ENCODE peak calls at places on chromosomes 11 and 22, in six cellular contexts. One of them, this sample, is unnamed. For H3K36me3, the result is how much of the 10 kb centered on the place peaks cover.

GRCh38 chr22:19641983-19642451 is 72.3 kb upstream of the SEPTIN5 start:
- DNase-seq in PC-3: no peak
- DNase-seq in DND-41: no peak
- DNase-seq in lung: no peak
- DNase-seq in heart right ventricle: no peak
- DNase-seq in esophagus squamous epithelium: no peak
- DNase-seq in this sample: no peak

GRCh38 chr22:27228771-27229170 is 571.4 kb downstream of the MIAT start:
- DNase-seq in PC-3: no peak
- DNase-seq in DND-41: no peak
- DNase-seq in lung: no peak
- DNase-seq in heart right ventricle: no peak
- DNase-seq in esophagus squamous epithelium: no peak
- DNase-seq in this sample: no peak

GRCh38 chr11:60899021-60899936 is 7.1 kb downstream of the PRPF19 start:
- DNase-seq in PC-3: peak
- DNase-seq in DND-41: peak
- DNase-seq in lung: no peak
- DNase-seq in heart right ventricle: no peak
- DNase-seq in esophagus squamous epithelium: no peak
- DNase-seq in this sample: no peak

GRCh38 chr11:128903248-128904041 is 12.3 kb downstream of the KCNJ5 start:
- DNase-seq in PC-3: no peak
- DNase-seq in DND-41: no peak
- DNase-seq in lung: no peak
- DNase-seq in heart right ventricle: no peak
- DNase-seq in esophagus squamous epithelium: no peak
- DNase-seq in this sample: peak

GRCh38 chr11:46918087-46918751 is at the start of gene LRP4:
- DNase-seq in PC-3: no peak
- DNase-seq in DND-41: peak
- DNase-seq in lung: no peak
- DNase-seq in heart right ventricle: peak
- DNase-seq in esophagus squamous epithelium: no peak
- DNase-seq in this sample: peak

GRCh38 chr11:28616566-28616965 is 508.4 kb downstream of the METTL15 start:
- DNase-seq in PC-3: no peak
- DNase-seq in DND-41: no peak
- DNase-seq in lung: no peak
- DNase-seq in heart right ventricle: no peak
- DNase-seq in esophagus squamous epithelium: no peak
- DNase-seq in this sample: no peak

GRCh38 chr22:23255506-23255905 is 75.2 kb downstream of the BCR start:
- DNase-seq in PC-3: no peak
- DNase-seq in DND-41: no peak
- DNase-seq in lung: no peak
- DNase-seq in heart right ventricle: no peak
- DNase-seq in esophagus squamous epithelium: no peak
- DNase-seq in this sample: no peak

GRCh38 chr22:31637938-31638618 is 23.9 kb downstream of the PISD start:
- DNase-seq in PC-3: no peak
- DNase-seq in DND-41: no peak
- DNase-seq in lung: peak
- DNase-seq in heart right ventricle: no peak
- DNase-seq in esophagus squamous epithelium: no peak
- DNase-seq in this sample: no peak

GRCh38 chr11:15326535-15326934 is 211.8 kb downstream of the INSC start:
- DNase-seq in PC-3: no peak
- DNase-seq in DND-41: no peak
- DNase-seq in lung: no peak
- DNase-seq in heart right ventricle: no peak
- DNase-seq in esophagus squamous epithelium: no peak
- DNase-seq in this sample: no peak

GRCh38 chr11:66891849-66892660 is 35.2 kb downstream of the LRFN4 start:
- DNase-seq in PC-3: peak
- DNase-seq in DND-41: no peak
- DNase-seq in lung: no peak
- DNase-seq in heart right ventricle: no peak
- DNase-seq in esophagus squamous epithelium: no peak
- DNase-seq in this sample: peak

GRCh38 chr11:6240691-6241285 is 1.9 kb downstream of the CNGA4 start:
- DNase-seq in PC-3: no peak
- DNase-seq in DND-41: no peak
- DNase-seq in lung: no peak
- DNase-seq in heart right ventricle: no peak
- DNase-seq in esophagus squamous epithelium: no peak
- DNase-seq in this sample: no peak

GRCh38 chr11:70556884-70557741 is 158.8 kb downstream of the CTTN start:
- DNase-seq in PC-3: peak
- DNase-seq in DND-41: no peak
- DNase-seq in lung: no peak
- DNase-seq in heart right ventricle: no peak
- DNase-seq in esophagus squamous epithelium: no peak
- DNase-seq in this sample: peak

GRCh38 chr11:131898872-131899400 is 528.5 kb downstream of the NTM start:
- DNase-seq in PC-3: no peak
- DNase-seq in DND-41: no peak
- DNase-seq in lung: no peak
- DNase-seq in heart right ventricle: no peak
- DNase-seq in esophagus squamous epithelium: no peak
- DNase-seq in this sample: no peak

GRCh38 chr11:119614227-119615002 is 114.6 kb downstream of the NECTIN1 start:
- DNase-seq in PC-3: no peak
- DNase-seq in DND-41: no peak
- DNase-seq in lung: no peak
- DNase-seq in heart right ventricle: no peak
- DNase-seq in esophagus squamous epithelium: no peak
- DNase-seq in this sample: no peak

GRCh38 chr11:73175551-73176144 is 33.5 kb upstream of the FCHSD2 start:
- DNase-seq in PC-3: no peak
- DNase-seq in DND-41: no peak
- DNase-seq in lung: no peak
- DNase-seq in heart right ventricle: no peak
- DNase-seq in esophagus squamous epithelium: no peak
- DNase-seq in this sample: no peak

GRCh38 chr11:117993988-117994741 is 8.0 kb downstream of the IL10RA start:
- DNase-seq in PC-3: no peak
- DNase-seq in DND-41: no peak
- DNase-seq in lung: no peak
- DNase-seq in heart right ventricle: no peak
- DNase-seq in esophagus squamous epithelium: no peak
- DNase-seq in this sample: no peak

GRCh38 chr11:62501432-62501891 is 45.1 kb downstream of the AHNAK start:
- DNase-seq in PC-3: no peak
- DNase-seq in DND-41: no peak
- DNase-seq in lung: no peak
- DNase-seq in heart right ventricle: peak
- DNase-seq in esophagus squamous epithelium: no peak
- DNase-seq in this sample: no peak

GRCh38 chr11:61899146-61899841 is 7.9 kb upstream of the FADS3 start:
- DNase-seq in PC-3: peak
- DNase-seq in DND-41: peak
- DNase-seq in lung: peak
- DNase-seq in heart right ventricle: peak
- DNase-seq in esophagus squamous epithelium: peak
- DNase-seq in this sample: peak

GRCh38 chr11:35752115-35752514 is 89.5 kb downstream of the TRIM44 start:
- DNase-seq in PC-3: no peak
- DNase-seq in DND-41: no peak
- DNase-seq in lung: no peak
- DNase-seq in heart right ventricle: no peak
- DNase-seq in esophagus squamous epithelium: no peak
- DNase-seq in this sample: no peak

GRCh38 chr11:67534070-67534679 is 10.9 kb upstream of the CABP2 start:
- DNase-seq in PC-3: peak
- DNase-seq in DND-41: no peak
- DNase-seq in lung: no peak
- DNase-seq in heart right ventricle: no peak
- DNase-seq in esophagus squamous epithelium: no peak
- DNase-seq in this sample: no peak

GRCh38 chr11:125932301-125932700 is 13.5 kb upstream of the VSIG10L2 start:
- DNase-seq in PC-3: no peak
- DNase-seq in DND-41: no peak
- DNase-seq in lung: no peak
- DNase-seq in heart right ventricle: no peak
- DNase-seq in esophagus squamous epithelium: no peak
- DNase-seq in this sample: no peak

GRCh38 chr22:41576877-41577276 is 12.8 kb downstream of the PMM1 start:
- DNase-seq in PC-3: peak
- DNase-seq in DND-41: peak
- DNase-seq in lung: no peak
- DNase-seq in heart right ventricle: peak
- DNase-seq in esophagus squamous epithelium: no peak
- DNase-seq in this sample: peak

GRCh38 chr22:37818397-37819099 is 4.6 kb upstream of the GALR3 start:
- DNase-seq in PC-3: no peak
- DNase-seq in DND-41: no peak
- DNase-seq in lung: peak
- DNase-seq in heart right ventricle: peak
- DNase-seq in esophagus squamous epithelium: no peak
- DNase-seq in this sample: peak

GRCh38 chr11:9831122-9831521 is 167.2 kb downstream of the SWAP70 start:
- DNase-seq in PC-3: no peak
- DNase-seq in DND-41: no peak
- DNase-seq in lung: no peak
- DNase-seq in heart right ventricle: no peak
- DNase-seq in esophagus squamous epithelium: no peak
- DNase-seq in this sample: no peak

DNA sequence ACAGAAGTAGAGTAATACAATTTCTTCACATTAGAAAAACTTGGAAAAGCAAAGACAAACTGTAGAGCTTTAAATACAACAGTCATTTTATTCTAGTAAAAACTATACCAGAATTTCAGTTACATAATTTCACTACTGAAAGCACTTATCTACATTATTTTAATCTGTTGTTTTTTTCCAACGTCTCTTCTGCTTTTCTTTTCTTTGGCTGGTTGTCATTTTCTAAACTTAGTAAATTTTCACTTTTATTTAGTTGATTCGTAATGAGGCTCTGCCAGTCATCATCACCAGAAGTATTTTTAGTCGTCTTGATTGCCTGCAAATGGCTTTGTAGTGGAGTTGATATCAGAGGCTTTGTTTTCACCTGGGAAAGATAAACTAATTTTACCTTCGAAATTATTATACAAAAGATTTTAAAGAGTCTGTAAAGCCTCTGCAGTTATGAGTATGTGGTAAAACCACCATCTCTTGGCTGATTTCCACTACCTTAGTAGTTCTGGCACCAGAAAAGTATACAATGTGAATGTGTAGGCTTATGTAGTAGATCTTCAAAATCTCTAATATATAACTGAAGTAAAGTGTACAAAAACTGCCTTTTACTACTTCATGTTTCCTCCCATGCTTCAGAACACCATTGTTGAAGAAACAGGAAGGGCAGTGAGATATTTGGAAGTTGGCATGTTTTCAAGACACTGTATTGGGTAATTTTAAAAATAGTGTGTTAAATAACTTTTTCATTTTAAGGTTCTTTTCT is 19.2 kb downstream of the EIF3M start:
- DNase-seq in PC-3: peak
- DNase-seq in DND-41: no peak
- DNase-seq in lung: no peak
- DNase-seq in heart right ventricle: no peak
- DNase-seq in esophagus squamous epithelium: no peak
- DNase-seq in this sample: no peak
- H3K36me3 ChIP-seq in PC-3: half or more
- H3K36me3 ChIP-seq in DND-41: half or more
- H3K36me3 ChIP-seq in lung: under half
- H3K36me3 ChIP-seq in heart right ventricle: half or more
- H3K36me3 ChIP-seq in esophagus squamous epithelium: under half
- H3K36me3 ChIP-seq in this sample: half or more

DNA sequence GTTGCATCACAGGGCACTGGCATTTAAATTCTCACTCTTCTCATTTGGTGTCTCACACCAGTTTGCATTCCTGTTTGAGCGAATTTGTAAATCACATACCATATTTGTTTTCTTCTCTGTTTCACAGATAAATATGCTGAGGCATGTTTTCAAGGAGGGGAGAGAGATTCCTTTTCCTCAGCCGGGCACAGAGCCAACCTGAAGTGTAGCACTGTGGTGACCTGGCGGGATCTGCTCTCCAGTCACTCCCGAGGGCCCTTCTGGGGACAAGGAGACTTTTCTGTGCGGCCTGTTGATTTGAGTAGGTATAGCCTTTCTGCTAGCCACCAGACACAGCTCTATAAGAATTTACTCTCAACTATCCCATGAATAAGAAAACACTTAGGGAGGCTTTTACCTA is 63.5 kb upstream of the FDX1 start:
- DNase-seq in PC-3: peak
- DNase-seq in DND-41: no peak
- DNase-seq in lung: peak
- DNase-seq in heart right ventricle: peak
- DNase-seq in esophagus squamous epithelium: no peak
- DNase-seq in this sample: peak
- H3K36me3 ChIP-seq in PC-3: under half
- H3K36me3 ChIP-seq in DND-41: under half
- H3K36me3 ChIP-seq in lung: under half
- H3K36me3 ChIP-seq in heart right ventricle: under half
- H3K36me3 ChIP-seq in esophagus squamous epithelium: under half
- H3K36me3 ChIP-seq in this sample: under half

DNA sequence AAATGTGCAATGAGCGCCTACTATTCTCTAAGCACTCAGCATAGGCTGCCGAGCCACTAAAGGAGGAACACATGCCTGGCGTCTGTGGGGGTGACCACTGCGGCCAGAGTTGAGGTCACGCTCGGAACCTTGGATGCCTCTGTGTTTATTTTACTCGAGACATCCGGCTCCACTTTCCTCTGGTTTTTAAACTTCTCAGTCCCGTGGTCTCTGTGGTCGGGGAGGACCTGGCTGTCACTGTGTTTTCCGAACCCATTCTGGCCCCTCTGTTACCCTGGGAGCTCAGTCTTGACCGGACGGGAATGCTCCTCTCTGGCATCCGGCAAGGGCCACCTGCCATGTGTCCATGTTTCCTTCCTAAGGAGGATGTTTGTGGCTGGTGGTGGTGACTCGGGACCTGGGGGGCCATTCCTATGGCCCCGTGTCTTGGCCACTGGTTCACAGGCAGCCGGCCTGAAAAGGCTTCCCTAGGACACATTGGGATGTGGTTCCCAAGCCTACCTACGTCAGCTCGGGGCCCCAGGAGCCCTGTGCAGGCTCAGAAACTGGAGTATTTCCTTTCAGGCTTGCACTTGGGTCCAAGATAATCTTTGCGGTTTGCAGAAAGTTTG is 46.7 kb upstream of the PARVG start:
- DNase-seq in PC-3: no peak
- DNase-seq in DND-41: no peak
- DNase-seq in lung: no peak
- DNase-seq in heart right ventricle: no peak
- DNase-seq in esophagus squamous epithelium: no peak
- DNase-seq in this sample: peak
- H3K36me3 ChIP-seq in PC-3: under half
- H3K36me3 ChIP-seq in DND-41: under half
- H3K36me3 ChIP-seq in lung: under half
- H3K36me3 ChIP-seq in heart right ventricle: half or more
- H3K36me3 ChIP-seq in esophagus squamous epithelium: under half
- H3K36me3 ChIP-seq in this sample: under half

DNA sequence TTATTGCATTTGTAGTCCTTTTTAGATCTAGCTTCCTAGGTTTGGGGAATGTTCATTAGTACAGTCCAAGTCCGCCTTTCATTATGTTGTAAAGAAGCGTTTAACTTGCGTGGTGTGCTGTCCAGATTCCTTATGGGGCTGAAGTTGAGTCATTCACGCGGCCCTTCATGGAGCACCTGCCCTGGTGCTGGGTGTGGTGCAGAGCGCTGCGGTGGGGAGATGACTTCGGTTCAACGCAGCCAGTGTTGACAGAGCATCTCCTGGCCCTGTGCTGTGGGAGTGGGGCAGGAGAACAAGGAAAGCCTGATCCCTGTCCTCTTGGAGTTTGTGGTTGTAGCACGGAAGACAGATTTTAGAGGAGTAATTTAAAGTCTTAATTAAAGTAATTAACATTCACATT is 152.0 kb downstream of the TBC1D22A start:
- DNase-seq in PC-3: no peak
- DNase-seq in DND-41: no peak
- DNase-seq in lung: no peak
- DNase-seq in heart right ventricle: no peak
- DNase-seq in esophagus squamous epithelium: no peak
- DNase-seq in this sample: no peak
- H3K36me3 ChIP-seq in PC-3: under half
- H3K36me3 ChIP-seq in DND-41: under half
- H3K36me3 ChIP-seq in lung: under half
- H3K36me3 ChIP-seq in heart right ventricle: half or more
- H3K36me3 ChIP-seq in esophagus squamous epithelium: under half
- H3K36me3 ChIP-seq in this sample: under half

This sample was measured in psoas muscle.